ENCODE peak calls at places on chromosomes 3 and 15, in seven cellular contexts. L is CD8-positive, alpha-beta T cell; W is BE2C; T is H1; G is right lobe of liver; H is neural crest cell; D is RWPE1. R is an unnamed sample.

GRCh38 chr3:129618186-129618820 is 11.8 kb upstream of the PLXND1 start:
- DNase-seq in T (no peak), L (no peak), G (no peak), W (no peak), H (no peak), D (no peak), R (peak)

GRCh38 chr3:53261712-53262111 is 5.9 kb upstream of the TKT start:
- DNase-seq in L (no peak), T (no peak), W (no peak), G (no peak), H (no peak), D (peak), R (no peak)

GRCh38 chr15:99514306-99514705 is 51.5 kb upstream of the MEF2A start:
- DNase-seq in G (no peak), T (no peak), W (no peak), H (no peak), L (no peak), D (no peak), R (no peak)

GRCh38 chr3:28188686-28189085 is 52.7 kb upstream of the CMC1 start:
- DNase-seq in T (no peak), H (no peak), W (no peak), G (no peak), L (no peak), D (no peak), R (no peak)

GRCh38 chr3:156594229-156594683 is 39.3 kb upstream of the SSR3 start:
- DNase-seq in L (no peak), W (no peak), H (no peak), G (no peak), D (no peak), T (no peak), R (no peak)

GRCh38 chr3:122112754-122113153 is 57.6 kb downstream of the CD86 start:
- DNase-seq in D (no peak), T (no peak), W (no peak), H (no peak), G (no peak), L (no peak), R (no peak)

GRCh38 chr3:119557874-119558264 is 1.5 kb downstream of the CD80 start:
- DNase-seq in T (no peak), W (no peak), D (no peak), G (no peak), L (no peak), H (no peak), R (no peak)

GRCh38 chr3:24128195-24129005 is 183.3 kb downstream of the NR1D2 start:
- DNase-seq in L (no peak), G (no peak), D (peak), H (no peak), W (no peak), T (no peak), R (no peak)

GRCh38 chr3:107410606-107411005 is 33.4 kb downstream of the CCDC54 start:
- DNase-seq in T (no peak), H (no peak), D (no peak), L (no peak), G (no peak), W (no peak), R (no peak)

GRCh38 chr3:184016820-184017671 is 638 bp downstream of the ABCC5 start:
- DNase-seq in D (peak), H (peak), T (peak), G (peak), L (no peak), W (peak), R (no peak)

GRCh38 chr15:56343879-56344278 is 21.3 kb upstream of the TEX9 start:
- DNase-seq in H (no peak), G (no peak), D (no peak), L (no peak), W (no peak), T (no peak), R (no peak)

GRCh38 chr15:63449711-63450110 is 54.7 kb upstream of the USP3 start:
- DNase-seq in L (no peak), H (no peak), D (peak), T (no peak), G (peak), W (peak), R (no peak)

GRCh38 chr15:75682181-75683135 is 30.2 kb downstream of the CSPG4 start:
- DNase-seq in D (no peak), L (no peak), G (no peak), W (no peak), H (no peak), T (no peak), R (no peak)

GRCh38 chr3:86982883-86983282 is 8.1 kb downstream of the VGLL3 start:
- DNase-seq in T (no peak), L (no peak), W (no peak), D (no peak), G (no peak), H (no peak), R (no peak)

GRCh38 chr15:75532413-75533250 is 46.5 kb downstream of the PTPN9 start:
- DNase-seq in L (no peak), T (peak), W (peak), H (peak), G (peak), D (peak), R (no peak)

GRCh38 chr3:31777887-31778286 is 203.2 kb downstream of the OSBPL10 start:
- DNase-seq in W (no peak), G (no peak), H (no peak), D (no peak), L (no peak), T (no peak), R (no peak)

GRCh38 chr3:41026394-41027177 is 172.7 kb upstream of the CTNNB1 start:
- DNase-seq in D (no peak), H (peak), W (peak), T (no peak), L (no peak), G (peak), R (no peak)

GRCh38 chr3:13346481-13347389 is 73.4 kb downstream of the NUP210 start:
- DNase-seq in T (peak), H (no peak), W (peak), L (peak), G (no peak), D (peak), R (no peak)

GRCh38 chr15:65392368-65392767 is 14.6 kb upstream of the IGDCC3 start:
- DNase-seq in G (no peak), D (no peak), W (no peak), L (no peak), T (no peak), H (no peak), R (peak)

GRCh38 chr15:72532991-72533601 is 59.0 kb downstream of the ARIH1 start:
- DNase-seq in T (no peak), G (no peak), L (no peak), H (no peak), W (no peak), D (no peak), R (no peak)

GRCh38 chr3:126456766-126457388 is 18.8 kb downstream of the ZXDC start:
- DNase-seq in D (no peak), L (no peak), G (peak), W (peak), H (no peak), T (no peak), R (no peak)

GRCh38 chr3:79870006-79870620 is 102.3 kb upstream of the ROBO1 start:
- DNase-seq in T (no peak), L (no peak), G (no peak), W (no peak), D (no peak), H (no peak), R (no peak)

GRCh38 chr3:71376499-71376898 is 207.0 kb downstream of the FOXP1 start:
- DNase-seq in L (no peak), G (no peak), D (no peak), W (no peak), H (no peak), T (no peak), R (no peak)

GRCh38 chr3:175383813-175384212 is 524.7 kb downstream of the NAALADL2 start:
- DNase-seq in D (no peak), G (no peak), H (no peak), W (no peak), L (no peak), T (no peak), R (no peak)

GRCh38 chr3:87052499-87053260 is 61.7 kb upstream of the VGLL3 start:
- DNase-seq in H (no peak), W (no peak), D (no peak), L (no peak), G (no peak), T (peak), R (peak)

GRCh38 chr15:59199775-59200465 is 6.7 kb upstream of the LDHAL6B start:
- DNase-seq in L (no peak), W (no peak), H (no peak), D (peak), T (no peak), G (no peak), R (no peak)

GRCh38 chr3:31103181-31103580 is 208.7 kb upstream of the GADL1 start:
- DNase-seq in T (no peak), W (no peak), D (no peak), L (no peak), G (no peak), H (no peak), R (no peak)

GRCh38 chr15:40307421-40308165 is at the start of gene PLCB2:
- DNase-seq in G (no peak), D (no peak), T (no peak), L (peak), W (peak), H (no peak), R (no peak)

GRCh38 chr15:24819680-24820079 is 135.1 kb upstream of the SNRPN start:
- DNase-seq in L (no peak), T (no peak), H (no peak), W (no peak), G (no peak), D (no peak), R (no peak)
- TF ChIP-seq CTCF in L (no peak), T (peak), H (no peak), W (no peak), G (no peak), D (no peak), R (no peak)

GRCh38 chr3:69020857-69021256 is 7.4 kb upstream of the EOGT start:
- DNase-seq in L (no peak), H (no peak), T (no peak), D (no peak), G (no peak), W (no peak), R (no peak)
- TF ChIP-seq CTCF in L (no peak), H (no peak), T (no peak), D (no peak), G (no peak), W (no peak), R (no peak)

DNA sequence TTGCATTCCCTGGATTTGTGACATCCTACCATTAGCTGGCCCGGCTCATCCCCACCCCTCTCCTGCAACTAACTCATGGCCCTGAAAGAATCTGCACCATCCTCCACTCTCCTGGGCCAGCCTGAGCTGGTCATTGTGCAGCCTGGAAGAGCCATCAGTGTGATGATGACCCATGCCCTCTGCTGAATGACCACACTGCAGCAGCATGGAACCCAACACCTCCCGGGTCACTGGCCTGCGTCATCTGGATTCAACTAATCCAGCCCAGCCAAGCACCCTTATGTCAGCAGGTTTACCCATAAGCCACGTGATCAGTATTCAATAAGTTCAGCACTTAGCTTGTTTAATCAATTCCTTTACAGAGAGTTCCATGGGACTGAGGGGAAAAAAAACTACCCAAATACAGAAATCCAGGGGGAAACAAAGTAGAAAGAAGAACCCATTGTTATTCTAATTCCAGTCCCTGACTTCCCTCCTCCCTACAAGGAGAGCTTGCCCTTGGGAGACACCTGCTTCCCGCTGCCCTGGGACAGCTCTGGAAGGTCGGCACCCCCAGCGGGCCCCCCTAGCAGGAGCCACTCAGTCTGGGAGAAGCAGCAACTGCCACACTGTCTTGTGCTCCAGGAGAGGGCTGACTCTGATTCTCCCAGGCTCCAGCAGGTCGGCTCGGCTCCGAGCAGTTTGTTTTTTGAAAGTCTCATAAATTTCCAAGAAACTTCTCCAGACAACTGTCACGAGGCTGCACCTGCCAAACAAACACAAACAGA is 309.1 kb upstream of the TLE3 start:
- DNase-seq in L (no peak), W (no peak), G (peak), T (no peak), H (peak), D (no peak), R (no peak)
- TF ChIP-seq CTCF in L (no peak), W (no peak), G (no peak), T (no peak), H (no peak), D (no peak), R (no peak)

DNA sequence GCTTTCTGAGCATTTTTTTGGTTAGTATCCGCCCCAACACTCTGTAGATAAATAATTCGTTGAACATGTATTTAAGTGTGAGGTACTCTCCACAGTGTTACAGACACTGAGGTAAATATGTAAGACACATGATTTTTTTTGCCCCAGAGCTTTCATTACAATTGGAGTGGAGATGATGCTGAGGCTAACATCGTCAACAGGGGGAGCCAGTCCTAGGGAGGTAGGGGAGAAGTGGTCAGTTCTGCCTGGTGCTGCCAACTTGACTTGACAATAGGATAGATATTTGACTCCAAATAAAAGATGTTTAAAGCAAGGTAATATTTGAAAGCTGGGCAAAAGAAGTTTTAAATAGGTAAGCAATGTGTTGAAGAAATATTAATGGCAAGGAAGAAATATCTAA is 295.7 kb downstream of the UNC13C start:
- DNase-seq in G (no peak), L (no peak), H (no peak), W (peak), D (no peak), T (no peak), R (no peak)
- TF ChIP-seq CTCF in G (peak), L (no peak), H (peak), W (peak), D (no peak), T (peak), R (peak)

DNA sequence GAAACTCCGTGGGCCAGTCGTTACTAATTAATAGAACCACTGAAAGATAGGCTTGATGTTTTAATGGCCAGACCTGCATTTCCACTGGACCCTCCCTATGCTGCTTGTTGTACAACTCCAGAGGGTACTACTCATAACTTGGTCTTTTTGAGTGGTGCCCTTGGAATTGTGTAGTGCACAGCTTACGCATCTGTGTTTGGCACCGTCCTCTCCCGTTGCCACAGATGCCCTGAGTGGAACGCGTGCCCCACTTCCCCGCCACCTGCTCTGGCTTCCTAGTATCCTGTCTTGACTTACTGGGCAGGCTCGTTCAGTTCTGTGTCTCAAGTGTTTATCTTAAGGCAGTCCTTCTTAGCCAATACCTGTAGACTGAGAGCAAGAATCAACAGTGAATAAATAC is 78.7 kb downstream of the USP13 start:
- DNase-seq in G (no peak), L (no peak), T (no peak), W (no peak), H (no peak), D (no peak), R (no peak)
- TF ChIP-seq CTCF in G (no peak), L (no peak), T (no peak), W (no peak), H (no peak), D (no peak), R (no peak)

GRCh38 chr3:16741890-16742289 is 136.7 kb upstream of the DAZL start:
- DNase-seq in T (no peak), G (no peak), W (no peak), H (no peak), L (no peak), D (no peak), R (no peak)
- TF ChIP-seq CTCF in T (no peak), G (no peak), W (no peak), H (no peak), L (no peak), D (no peak), R (no peak)

GRCh38 chr15:45268135-45268534 is 16.1 kb downstream of the SLC28A2 start:
- DNase-seq in L (no peak), H (no peak), G (peak), D (no peak), T (peak), W (peak), R (no peak)
- TF ChIP-seq CTCF in L (no peak), H (no peak), G (peak), D (no peak), T (peak), W (peak), R (no peak)

DNA sequence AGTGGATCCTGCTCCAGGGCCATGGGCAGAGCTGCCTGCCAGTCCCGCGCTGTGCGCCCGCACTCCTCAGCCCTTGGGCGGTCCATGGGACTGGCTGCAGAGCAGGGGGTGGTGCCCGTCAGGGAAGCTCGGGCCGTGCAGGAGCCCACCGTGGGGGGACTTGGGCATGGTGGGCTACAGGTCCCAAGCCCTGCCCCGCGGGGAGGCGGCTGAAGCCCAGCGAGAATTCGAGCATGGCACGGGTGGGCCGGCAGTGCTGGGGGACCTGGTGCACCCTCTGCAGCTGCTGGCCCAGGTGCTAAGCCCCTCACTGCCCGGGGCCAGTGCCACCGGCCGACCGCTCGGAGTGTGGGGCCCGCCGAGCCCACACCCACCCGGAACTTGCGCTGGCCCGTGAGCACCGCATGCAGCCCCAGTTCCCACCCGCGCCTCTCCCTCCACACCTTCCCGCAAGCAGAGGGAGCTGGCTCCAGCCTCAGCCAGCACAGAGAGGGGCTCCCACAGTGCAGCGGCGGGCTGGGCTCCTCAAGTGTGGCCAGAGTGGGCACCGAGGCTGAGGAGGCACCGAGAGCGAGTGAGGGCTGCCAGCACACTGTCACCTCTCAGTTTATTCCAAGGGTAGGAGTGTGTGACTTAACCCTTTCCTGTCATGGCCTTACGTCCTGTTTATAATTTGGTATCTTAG is 129.3 kb downstream of the TMEM108 start:
- DNase-seq in H (no peak), W (no peak), L (no peak), T (no peak), D (no peak), G (no peak), R (peak)
- TF ChIP-seq CTCF in H (no peak), W (no peak), L (no peak), T (no peak), D (no peak), G (no peak), R (no peak)

R was measured in chondrocyte.